ENCODE peak calls at places on chromosomes 5 and 9, in four cellular contexts. M is AG10803; P is EH; C is activated effector memory CD4-positive, alpha-beta T cell treated with anti-CD3 and anti-CD28 coated beads, Interleukin-2, amount 50 U/mL, for 16 hours. T is an unnamed sample.

GRCh38 chr9:117081641-117082317 is 333.1 kb downstream of the ASTN2 start:
- DNase-seq in M (no peak), P (no peak), C (no peak), T (no peak)

GRCh38 chr5:165405340-165405739 is 1899.9 kb downstream of the MAT2B start:
- DNase-seq in M (no peak), P (no peak), C (no peak), T (no peak)

GRCh38 chr9:130715270-130716077 is 21.9 kb downstream of the EXOSC2 start:
- DNase-seq in M (no peak), P (peak; percentile 38), C (no peak), T (no peak)

GRCh38 chr5:15003511-15003920 is 131.9 kb upstream of the ANKH start:
- DNase-seq in M (peak; percentile 78), P (peak; percentile 78), C (peak; percentile 78), T (peak; percentile 76)

GRCh38 chr5:139755892-139756671 is 39.5 kb upstream of the PSD2 start:
- DNase-seq in M (no peak), P (no peak), C (no peak), T (no peak)

GRCh38 chr9:104872959-104873850 is 54.8 kb downstream of the ABCA1 start:
- DNase-seq in M (peak; percentile 95), P (peak; percentile 99), C (no peak), T (peak; percentile 100)

GRCh38 chr5:151212361-151212899 is 11.5 kb downstream of the CCDC69 start:
- DNase-seq in M (no peak), P (no peak), C (peak; percentile 25), T (no peak)

GRCh38 chr5:464843-465590 is 22.0 kb downstream of the EXOC3 start:
- DNase-seq in M (no peak), P (no peak), C (peak; percentile 61), T (no peak)

GRCh38 chr5:158513490-158514301 is 586.0 kb downstream of the EBF1 start:
- DNase-seq in M (peak; percentile 40), P (no peak), C (no peak), T (no peak)

GRCh38 chr5:176382721-176383120 is 5.7 kb downstream of the NOP16 start:
- DNase-seq in M (no peak), P (no peak), C (no peak), T (no peak)

GRCh38 chr9:69785757-69786156 is 25.9 kb upstream of the PTAR1 start:
- DNase-seq in M (peak; percentile 33), P (peak; percentile 66), C (no peak), T (peak; percentile 28)

GRCh38 chr9:124794902-124795491 is 18.1 kb downstream of the OLFML2A start:
- DNase-seq in M (no peak), P (no peak), C (no peak), T (no peak)

GRCh38 chr9:21919377-21920362 is 74.5 kb downstream of the CDKN2A start:
- DNase-seq in M (peak; percentile 66), P (peak; percentile 78), C (no peak), T (peak; percentile 69)

GRCh38 chr9:71303351-71303750 is 181.9 kb upstream of the TRPM3 start:
- DNase-seq in M (peak; percentile 49), P (peak; percentile 74), C (no peak), T (no peak)

GRCh38 chr9:137755261-137755927 is 122.2 kb upstream of the CACNA1B start:
- DNase-seq in M (no peak), P (no peak), C (peak; percentile 43), T (no peak)

GRCh38 chr5:20469792-20470191 is 481.8 kb upstream of the CDH18 start:
- DNase-seq in M (no peak), P (no peak), C (no peak), T (no peak)

GRCh38 chr9:2816476-2817141 is 27.3 kb downstream of the PUM3 start:
- DNase-seq in M (peak; percentile 13), P (peak; percentile 90), C (no peak), T (peak; percentile 14)

GRCh38 chr9:23586906-23587305 is 239.1 kb downstream of the ELAVL2 start:
- DNase-seq in M (no peak), P (no peak), C (no peak), T (no peak)

GRCh38 chr5:99911971-99912370 is 623.2 kb upstream of the FAM174A start:
- DNase-seq in M (no peak), P (no peak), C (no peak), T (no peak)

GRCh38 chr5:143174714-143175398 is 228.6 kb downstream of the NR3C1 start:
- DNase-seq in M (no peak), P (peak; percentile 28), C (no peak), T (peak; percentile 59)

GRCh38 chr9:88783613-88784230 is 207.5 kb upstream of the S1PR3 start:
- DNase-seq in M (no peak), P (no peak), C (no peak), T (no peak)

GRCh38 chr5:158468444-158468843 is 609.5 kb upstream of the CLINT1 start:
- DNase-seq in M (no peak), P (no peak), C (no peak), T (no peak)

GRCh38 chr5:59275537-59276276 is 617.8 kb downstream of the PDE4D start:
- DNase-seq in M (peak; percentile 4), P (peak; percentile 39), C (no peak), T (peak; percentile 66)

GRCh38 chr9:105119166-105119565 is 125.3 kb upstream of the SLC44A1 start:
- DNase-seq in M (no peak), P (no peak), C (no peak), T (no peak)

GRCh38 chr9:128685636-128686489 is 3.2 kb upstream of the SET start:
- DNase-seq in M (no peak), P (peak; percentile 6), C (peak; percentile 79), T (no peak)

GRCh38 chr5:144189800-144190429 is 19.2 kb downstream of the KCTD16 start:
- DNase-seq in M (peak; percentile 37), P (peak; percentile 78), C (peak; percentile 91), T (peak; percentile 72)

GRCh38 chr5:89513299-89514044 is 630.5 kb upstream of the MEF2C start:
- DNase-seq in M (no peak), P (no peak), C (no peak), T (no peak)

GRCh38 chr5:133145436-133146143 is 93.8 kb downstream of the HSPA4 start:
- DNase-seq in M (no peak), P (no peak), C (no peak), T (no peak)

GRCh38 chr9:121278535-121279169 is 10.7 kb downstream of the GSN start:
- DNase-seq in M (peak; percentile 100), P (peak; percentile 100), C (no peak), T (peak; percentile 99)

GRCh38 chr5:61277781-61278180 is 54.3 kb upstream of the ZSWIM6 start:
- DNase-seq in M (no peak), P (no peak), C (no peak), T (no peak)

GRCh38 chr5:39521098-39521860 is 96.5 kb upstream of the DAB2 start:
- DNase-seq in M (no peak), P (no peak), C (no peak), T (no peak)